ENCODE peak calls at places on chromosomes 11 and 22, in eight cellular contexts. One of them, this sample, is unnamed.

GRCh38 chr11:8694137-8694536 is 11.5 kb downstream of the RPL27A start:
- DNase-seq in fibroblast of lung: no peak
- DNase-seq in neural crest cell: no peak
- DNase-seq in transverse colon: no peak
- DNase-seq in progenitor cell of endocrine pancreas: no peak
- DNase-seq in colonic mucosa: no peak
- DNase-seq in ovary: no peak
- DNase-seq in endothelial cell: no peak
- DNase-seq in this sample: no peak

GRCh38 chr22:50074551-50075042 is 10.6 kb downstream of the MLC1 start:
- DNase-seq in fibroblast of lung: no peak
- DNase-seq in neural crest cell: no peak
- DNase-seq in transverse colon: peak
- DNase-seq in progenitor cell of endocrine pancreas: no peak
- DNase-seq in colonic mucosa: peak
- DNase-seq in ovary: no peak
- DNase-seq in endothelial cell: no peak
- DNase-seq in this sample: no peak

GRCh38 chr11:101336858-101337257 is 207.2 kb upstream of the PGR start:
- DNase-seq in fibroblast of lung: no peak
- DNase-seq in neural crest cell: no peak
- DNase-seq in transverse colon: no peak
- DNase-seq in progenitor cell of endocrine pancreas: no peak
- DNase-seq in colonic mucosa: no peak
- DNase-seq in ovary: no peak
- DNase-seq in endothelial cell: no peak
- DNase-seq in this sample: no peak

GRCh38 chr11:26974068-26974790 is 19.7 kb upstream of the FIBIN start:
- DNase-seq in fibroblast of lung: peak
- DNase-seq in neural crest cell: no peak
- DNase-seq in transverse colon: no peak
- DNase-seq in progenitor cell of endocrine pancreas: no peak
- DNase-seq in colonic mucosa: no peak
- DNase-seq in ovary: no peak
- DNase-seq in endothelial cell: no peak
- DNase-seq in this sample: no peak

GRCh38 chr11:115759622-115760527 is 255.7 kb upstream of the CADM1 start:
- DNase-seq in fibroblast of lung: peak
- DNase-seq in neural crest cell: peak
- DNase-seq in transverse colon: peak
- DNase-seq in progenitor cell of endocrine pancreas: peak
- DNase-seq in colonic mucosa: no peak
- DNase-seq in ovary: peak
- DNase-seq in endothelial cell: peak
- DNase-seq in this sample: peak

GRCh38 chr11:73995247-73995646 is 12.6 kb upstream of the UCP2 start:
- DNase-seq in fibroblast of lung: no peak
- DNase-seq in neural crest cell: no peak
- DNase-seq in transverse colon: no peak
- DNase-seq in progenitor cell of endocrine pancreas: no peak
- DNase-seq in colonic mucosa: no peak
- DNase-seq in ovary: no peak
- DNase-seq in endothelial cell: no peak
- DNase-seq in this sample: no peak

GRCh38 chr11:129652828-129653227 is 162.8 kb upstream of the TMEM45B start:
- DNase-seq in fibroblast of lung: peak
- DNase-seq in neural crest cell: no peak
- DNase-seq in transverse colon: no peak
- DNase-seq in progenitor cell of endocrine pancreas: no peak
- DNase-seq in colonic mucosa: no peak
- DNase-seq in ovary: no peak
- DNase-seq in endothelial cell: no peak
- DNase-seq in this sample: no peak

GRCh38 chr22:37492428-37493344 is 6.5 kb upstream of the MFNG start:
- DNase-seq in fibroblast of lung: peak
- DNase-seq in neural crest cell: no peak
- DNase-seq in transverse colon: peak
- DNase-seq in progenitor cell of endocrine pancreas: no peak
- DNase-seq in colonic mucosa: peak
- DNase-seq in ovary: no peak
- DNase-seq in endothelial cell: peak
- DNase-seq in this sample: no peak

DNA sequence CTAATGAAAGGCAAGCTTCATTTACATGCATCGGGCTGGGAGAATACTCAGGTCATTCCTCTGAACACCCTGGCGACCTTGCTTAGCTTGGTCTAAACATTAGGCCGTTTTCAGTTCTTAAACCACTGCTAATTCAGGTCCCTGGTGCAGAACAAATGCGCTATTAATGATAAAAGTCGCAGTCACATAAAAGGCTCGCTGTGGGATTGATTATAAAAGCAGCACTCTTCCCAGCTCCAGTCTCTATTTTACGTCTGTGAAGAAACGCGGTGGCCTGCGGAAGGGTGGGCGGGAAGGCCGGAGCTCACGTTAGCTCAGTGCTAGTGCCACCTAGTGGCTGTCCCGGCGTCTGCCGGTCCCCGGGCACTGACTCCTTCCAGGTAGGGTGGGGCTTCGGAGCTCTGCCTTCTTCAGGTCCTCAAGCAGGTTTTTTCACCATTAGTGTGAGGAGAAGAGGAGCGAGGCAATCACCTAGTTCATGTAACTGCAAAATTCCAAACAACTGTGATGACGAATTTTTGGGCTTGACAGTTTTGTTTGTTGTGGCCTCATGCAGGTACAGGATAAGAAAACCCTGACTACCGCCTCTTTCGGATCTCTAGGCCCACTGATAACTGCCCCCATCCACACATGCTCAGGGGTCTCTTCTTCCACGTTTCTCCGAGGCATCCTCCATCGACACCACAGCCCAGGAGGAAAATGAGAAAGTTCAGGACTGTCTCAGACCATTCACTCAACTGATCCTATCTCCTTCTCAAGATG is 66.5 kb upstream of the CLMP start:
- DNase-seq in fibroblast of lung: peak
- DNase-seq in neural crest cell: peak
- DNase-seq in transverse colon: peak
- DNase-seq in progenitor cell of endocrine pancreas: peak
- DNase-seq in colonic mucosa: peak
- DNase-seq in ovary: peak
- DNase-seq in endothelial cell: peak
- DNase-seq in this sample: peak
- TF ChIP-seq CTCF in fibroblast of lung: peak
- TF ChIP-seq CTCF in neural crest cell: peak
- TF ChIP-seq CTCF in transverse colon: peak
- TF ChIP-seq CTCF in progenitor cell of endocrine pancreas: peak
- TF ChIP-seq CTCF in colonic mucosa: peak
- TF ChIP-seq CTCF in ovary: peak
- TF ChIP-seq CTCF in endothelial cell: peak
- TF ChIP-seq CTCF in this sample: peak

GRCh38 chr11:62394825-62395538 is 23.9 kb upstream of the SCGB1A1 start:
- DNase-seq in fibroblast of lung: peak
- DNase-seq in neural crest cell: peak
- DNase-seq in transverse colon: peak
- DNase-seq in progenitor cell of endocrine pancreas: no peak
- DNase-seq in colonic mucosa: peak
- DNase-seq in ovary: peak
- DNase-seq in endothelial cell: peak
- DNase-seq in this sample: peak

GRCh38 chr11:62392506-62392905 is 26.3 kb upstream of the SCGB1A1 start:
- DNase-seq in fibroblast of lung: no peak
- DNase-seq in neural crest cell: no peak
- DNase-seq in transverse colon: no peak
- DNase-seq in progenitor cell of endocrine pancreas: no peak
- DNase-seq in colonic mucosa: no peak
- DNase-seq in ovary: no peak
- DNase-seq in endothelial cell: no peak
- DNase-seq in this sample: no peak

GRCh38 chr11:62393735-62394134 is 25.1 kb upstream of the SCGB1A1 start:
- DNase-seq in fibroblast of lung: no peak
- DNase-seq in neural crest cell: no peak
- DNase-seq in transverse colon: no peak
- DNase-seq in progenitor cell of endocrine pancreas: no peak
- DNase-seq in colonic mucosa: no peak
- DNase-seq in ovary: no peak
- DNase-seq in endothelial cell: no peak
- DNase-seq in this sample: no peak

GRCh38 chr11:62391642-62392425 is 27.0 kb upstream of the SCGB1A1 start:
- DNase-seq in fibroblast of lung: no peak
- DNase-seq in neural crest cell: no peak
- DNase-seq in transverse colon: no peak
- DNase-seq in progenitor cell of endocrine pancreas: no peak
- DNase-seq in colonic mucosa: no peak
- DNase-seq in ovary: no peak
- DNase-seq in endothelial cell: no peak
- DNase-seq in this sample: no peak

DNA sequence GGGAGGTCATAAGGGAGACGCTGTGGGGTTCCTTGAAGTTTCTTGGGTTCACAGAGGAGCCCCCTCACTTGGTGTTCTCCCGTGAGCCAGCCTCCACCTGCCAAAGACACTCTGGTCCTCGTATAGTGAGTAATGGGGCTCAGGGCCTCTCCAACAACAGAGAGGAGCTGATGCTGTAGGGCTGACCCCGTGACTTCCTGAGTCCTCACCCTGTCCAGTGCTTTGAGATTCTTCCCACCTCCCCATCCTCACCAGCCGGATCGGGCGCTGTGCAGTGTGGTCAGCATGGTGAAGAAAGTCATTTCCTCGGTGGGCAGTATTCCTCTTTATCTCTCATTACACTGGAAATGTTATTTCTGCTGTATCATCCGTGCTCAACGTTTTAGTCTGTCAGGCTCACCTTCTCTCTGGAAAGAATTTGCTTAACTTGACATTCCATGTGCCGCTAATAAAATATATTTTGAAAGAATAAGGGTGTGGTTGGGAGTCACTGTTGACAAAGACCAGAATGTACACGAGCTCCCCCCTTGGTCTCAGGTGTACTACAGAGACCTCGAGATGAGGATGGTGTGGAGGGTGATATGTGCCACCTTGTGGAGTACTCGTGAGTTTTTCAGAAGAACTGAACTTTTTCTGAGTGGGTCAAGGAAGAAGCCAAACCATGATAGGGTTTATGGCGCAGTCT is 25.7 kb upstream of the SCGB1A1 start:
- DNase-seq in fibroblast of lung: no peak
- DNase-seq in neural crest cell: no peak
- DNase-seq in transverse colon: no peak
- DNase-seq in progenitor cell of endocrine pancreas: no peak
- DNase-seq in colonic mucosa: no peak
- DNase-seq in ovary: no peak
- DNase-seq in endothelial cell: no peak
- DNase-seq in this sample: no peak
- TF ChIP-seq CTCF in fibroblast of lung: no peak
- TF ChIP-seq CTCF in neural crest cell: no peak
- TF ChIP-seq CTCF in transverse colon: peak
- TF ChIP-seq CTCF in progenitor cell of endocrine pancreas: peak
- TF ChIP-seq CTCF in colonic mucosa: peak
- TF ChIP-seq CTCF in ovary: no peak
- TF ChIP-seq CTCF in endothelial cell: no peak
- TF ChIP-seq CTCF in this sample: no peak

GRCh38 chr11:47187723-47188122 is 1.5 kb upstream of the PACSIN3 start:
- DNase-seq in fibroblast of lung: no peak
- DNase-seq in neural crest cell: no peak
- DNase-seq in transverse colon: no peak
- DNase-seq in progenitor cell of endocrine pancreas: no peak
- DNase-seq in colonic mucosa: no peak
- DNase-seq in ovary: no peak
- DNase-seq in endothelial cell: no peak
- DNase-seq in this sample: no peak

GRCh38 chr11:47186076-47186936 is at the start of gene PACSIN3:
- DNase-seq in fibroblast of lung: peak
- DNase-seq in neural crest cell: peak
- DNase-seq in transverse colon: peak
- DNase-seq in progenitor cell of endocrine pancreas: peak
- DNase-seq in colonic mucosa: peak
- DNase-seq in ovary: peak
- DNase-seq in endothelial cell: peak
- DNase-seq in this sample: peak

GRCh38 chr11:47185305-47186075 is 744 bp downstream of the PACSIN3 start:
- DNase-seq in fibroblast of lung: peak
- DNase-seq in neural crest cell: no peak
- DNase-seq in transverse colon: peak
- DNase-seq in progenitor cell of endocrine pancreas: peak
- DNase-seq in colonic mucosa: no peak
- DNase-seq in ovary: peak
- DNase-seq in endothelial cell: peak
- DNase-seq in this sample: peak

GRCh38 chr11:47188262-47188661 is 2.0 kb upstream of the PACSIN3 start:
- DNase-seq in fibroblast of lung: no peak
- DNase-seq in neural crest cell: no peak
- DNase-seq in transverse colon: no peak
- DNase-seq in progenitor cell of endocrine pancreas: no peak
- DNase-seq in colonic mucosa: no peak
- DNase-seq in ovary: no peak
- DNase-seq in endothelial cell: no peak
- DNase-seq in this sample: no peak

GRCh38 chr11:47186937-47187681 is 875 bp upstream of the PACSIN3 start:
- DNase-seq in fibroblast of lung: peak
- DNase-seq in neural crest cell: peak
- DNase-seq in transverse colon: peak
- DNase-seq in progenitor cell of endocrine pancreas: peak
- DNase-seq in colonic mucosa: peak
- DNase-seq in ovary: peak
- DNase-seq in endothelial cell: peak
- DNase-seq in this sample: peak
- TF ChIP-seq CTCF in fibroblast of lung: no peak
- TF ChIP-seq CTCF in neural crest cell: peak
- TF ChIP-seq CTCF in transverse colon: no peak
- TF ChIP-seq CTCF in progenitor cell of endocrine pancreas: peak
- TF ChIP-seq CTCF in colonic mucosa: no peak
- TF ChIP-seq CTCF in ovary: no peak
- TF ChIP-seq CTCF in endothelial cell: no peak
- TF ChIP-seq CTCF in this sample: no peak

GRCh38 chr22:42313204-42313603 is 42.8 kb upstream of the TCF20 start:
- DNase-seq in fibroblast of lung: no peak
- DNase-seq in neural crest cell: no peak
- DNase-seq in transverse colon: no peak
- DNase-seq in progenitor cell of endocrine pancreas: no peak
- DNase-seq in colonic mucosa: no peak
- DNase-seq in ovary: no peak
- DNase-seq in endothelial cell: no peak
- DNase-seq in this sample: no peak

GRCh38 chr22:42314709-42315391 is 44.4 kb upstream of the TCF20 start:
- DNase-seq in fibroblast of lung: no peak
- DNase-seq in neural crest cell: no peak
- DNase-seq in transverse colon: no peak
- DNase-seq in progenitor cell of endocrine pancreas: no peak
- DNase-seq in colonic mucosa: no peak
- DNase-seq in ovary: no peak
- DNase-seq in endothelial cell: no peak
- DNase-seq in this sample: no peak

GRCh38 chr22:42315392-42315756 is 44.9 kb upstream of the TCF20 start:
- DNase-seq in fibroblast of lung: no peak
- DNase-seq in neural crest cell: no peak
- DNase-seq in transverse colon: peak
- DNase-seq in progenitor cell of endocrine pancreas: no peak
- DNase-seq in colonic mucosa: peak
- DNase-seq in ovary: no peak
- DNase-seq in endothelial cell: no peak
- DNase-seq in this sample: no peak

GRCh38 chr22:42316988-42317387 is 46.5 kb upstream of the TCF20 start:
- DNase-seq in fibroblast of lung: peak
- DNase-seq in neural crest cell: no peak
- DNase-seq in transverse colon: peak
- DNase-seq in progenitor cell of endocrine pancreas: no peak
- DNase-seq in colonic mucosa: peak
- DNase-seq in ovary: peak
- DNase-seq in endothelial cell: no peak
- DNase-seq in this sample: no peak

DNA sequence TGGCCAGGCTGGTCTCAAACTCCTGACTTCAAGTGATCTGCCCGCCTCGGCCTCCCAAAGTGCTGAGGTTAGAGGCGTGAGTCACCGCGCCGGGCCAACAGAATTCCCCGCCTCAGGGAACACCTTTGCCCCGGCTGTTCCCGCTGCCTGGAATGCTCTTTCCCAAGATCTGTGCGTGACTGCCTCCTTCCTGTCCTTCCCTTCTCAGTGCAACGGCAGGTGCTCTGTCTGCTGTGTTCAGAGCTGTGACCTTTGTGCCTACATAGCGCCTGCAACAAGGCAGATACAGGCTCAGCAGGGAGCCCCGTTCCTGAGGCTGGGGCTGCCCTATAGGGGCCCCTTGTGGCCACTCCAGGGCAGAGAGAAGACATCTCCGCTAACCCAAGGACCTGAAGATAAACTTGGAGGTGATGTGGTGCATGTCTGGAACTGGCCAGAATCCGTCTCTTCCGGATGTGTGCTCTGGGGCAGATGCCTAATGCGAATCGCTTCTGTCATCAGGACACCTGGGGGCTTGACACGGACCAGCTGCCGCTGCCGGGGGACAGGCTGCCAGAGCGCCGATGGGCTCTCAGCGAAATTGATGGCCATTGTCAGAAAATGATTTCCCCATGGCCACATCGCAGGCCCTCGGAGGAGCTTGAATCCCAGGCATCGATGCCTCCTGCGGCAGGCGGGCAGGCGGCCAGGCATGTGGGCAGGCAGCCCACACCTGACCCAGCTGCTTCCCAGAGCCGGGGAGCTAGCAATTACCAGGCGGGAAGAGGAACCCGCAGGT is 43.5 kb upstream of the TCF20 start:
- DNase-seq in fibroblast of lung: peak
- DNase-seq in neural crest cell: peak
- DNase-seq in transverse colon: peak
- DNase-seq in progenitor cell of endocrine pancreas: peak
- DNase-seq in colonic mucosa: peak
- DNase-seq in ovary: no peak
- DNase-seq in endothelial cell: peak
- DNase-seq in this sample: peak
- TF ChIP-seq CTCF in fibroblast of lung: peak
- TF ChIP-seq CTCF in neural crest cell: peak
- TF ChIP-seq CTCF in transverse colon: peak
- TF ChIP-seq CTCF in progenitor cell of endocrine pancreas: peak
- TF ChIP-seq CTCF in colonic mucosa: peak
- TF ChIP-seq CTCF in ovary: peak
- TF ChIP-seq CTCF in endothelial cell: no peak
- TF ChIP-seq CTCF in this sample: peak

This sample was measured in nephron progenitor cell.